ENCODE peak calls at places on chromosomes 11 and 22, in four cellular contexts. One of them, this sample, is unnamed.

GRCh38 chr11:8719260-8720190 is 36.9 kb downstream of the RPL27A start:
- DNase-seq in thoracic aorta: peak
- DNase-seq in pancreas: no peak
- DNase-seq in gastrocnemius medialis: peak
- DNase-seq in this sample: no peak

GRCh38 chr11:75577198-75577597 is 15.1 kb downstream of the SERPINH1 start:
- DNase-seq in thoracic aorta: no peak
- DNase-seq in pancreas: no peak
- DNase-seq in gastrocnemius medialis: no peak
- DNase-seq in this sample: no peak

GRCh38 chr11:130451261-130452019 is 3.0 kb downstream of the ADAMTS15 start:
- DNase-seq in thoracic aorta: no peak
- DNase-seq in pancreas: no peak
- DNase-seq in gastrocnemius medialis: peak
- DNase-seq in this sample: no peak

GRCh38 chr22:21856868-21857267 is 10.6 kb downstream of the MAPK1 start:
- DNase-seq in thoracic aorta: no peak
- DNase-seq in pancreas: no peak
- DNase-seq in gastrocnemius medialis: no peak
- DNase-seq in this sample: no peak

GRCh38 chr22:19759459-19759993 is 1.1 kb upstream of the TBX1 start:
- DNase-seq in thoracic aorta: no peak
- DNase-seq in pancreas: no peak
- DNase-seq in gastrocnemius medialis: no peak
- DNase-seq in this sample: no peak

GRCh38 chr11:62054484-62055121 is 69.2 kb upstream of the INCENP start:
- DNase-seq in thoracic aorta: no peak
- DNase-seq in pancreas: no peak
- DNase-seq in gastrocnemius medialis: peak
- DNase-seq in this sample: peak

GRCh38 chr11:61357233-61357893 is 4.3 kb downstream of the CYB561A3 start:
- DNase-seq in thoracic aorta: no peak
- DNase-seq in pancreas: no peak
- DNase-seq in gastrocnemius medialis: no peak
- DNase-seq in this sample: peak

GRCh38 chr11:66322732-66323427 is 6.0 kb upstream of the CD248 start:
- DNase-seq in thoracic aorta: no peak
- DNase-seq in pancreas: no peak
- DNase-seq in gastrocnemius medialis: peak
- DNase-seq in this sample: no peak

GRCh38 chr11:75938543-75938942 is 123.5 kb downstream of the UVRAG start:
- DNase-seq in thoracic aorta: no peak
- DNase-seq in pancreas: no peak
- DNase-seq in gastrocnemius medialis: no peak
- DNase-seq in this sample: no peak

GRCh38 chr22:28873183-28873964 is 10.0 kb upstream of the ZNRF3 start:
- DNase-seq in thoracic aorta: no peak
- DNase-seq in pancreas: no peak
- DNase-seq in gastrocnemius medialis: no peak
- DNase-seq in this sample: no peak

GRCh38 chr11:130848361-130849214 is 67.7 kb downstream of the SNX19 start:
- DNase-seq in thoracic aorta: no peak
- DNase-seq in pancreas: no peak
- DNase-seq in gastrocnemius medialis: no peak
- DNase-seq in this sample: no peak

GRCh38 chr11:71109186-71109585 is 143.2 kb downstream of the SHANK2 start:
- DNase-seq in thoracic aorta: no peak
- DNase-seq in pancreas: no peak
- DNase-seq in gastrocnemius medialis: no peak
- DNase-seq in this sample: no peak

GRCh38 chr22:19663286-19663815 is 51.0 kb upstream of the SEPTIN5 start:
- DNase-seq in thoracic aorta: no peak
- DNase-seq in pancreas: peak
- DNase-seq in gastrocnemius medialis: no peak
- DNase-seq in this sample: no peak

GRCh38 chr11:115869780-115870431 is 365.7 kb upstream of the CADM1 start:
- DNase-seq in thoracic aorta: no peak
- DNase-seq in pancreas: no peak
- DNase-seq in gastrocnemius medialis: no peak
- DNase-seq in this sample: no peak
- TF ChIP-seq CTCF in thoracic aorta: no peak
- TF ChIP-seq CTCF in pancreas: no peak
- TF ChIP-seq CTCF in gastrocnemius medialis: no peak
- TF ChIP-seq CTCF in this sample: peak

DNA sequence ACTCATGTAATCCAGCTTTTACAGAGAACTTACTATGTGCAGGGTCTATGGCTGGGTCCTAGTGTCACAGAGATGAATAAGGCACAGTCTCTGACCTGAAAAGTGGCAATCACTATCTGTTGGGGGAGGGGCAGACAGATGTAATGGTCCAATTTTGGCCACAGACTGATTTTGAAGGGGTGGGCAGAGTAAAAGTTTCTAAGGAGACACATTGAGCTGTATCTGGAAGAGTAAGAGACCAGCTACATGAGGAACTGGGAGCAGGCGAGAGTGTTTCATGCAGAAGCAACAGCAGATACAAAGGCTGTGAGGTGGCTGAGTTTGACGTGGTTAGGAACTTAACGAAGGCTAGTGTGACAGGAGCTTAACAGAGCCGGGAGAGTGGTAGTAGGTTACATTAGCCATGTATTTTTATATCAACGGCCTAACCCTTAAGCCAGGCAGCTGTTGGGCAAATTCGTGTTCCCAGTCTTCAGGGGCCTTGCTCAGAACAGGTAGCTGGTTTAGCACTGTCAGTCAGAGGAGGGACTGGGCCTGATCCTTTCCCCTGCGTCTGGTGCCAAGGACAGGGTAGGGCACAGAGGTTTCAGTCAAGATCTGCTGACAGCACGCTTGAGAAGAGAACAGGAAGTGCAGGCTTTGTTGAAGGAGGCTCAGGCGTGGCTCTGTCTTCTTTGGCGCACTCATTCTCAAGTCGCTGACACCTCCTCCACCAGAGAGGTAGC is 1.4 kb upstream of the STIM1 start:
- DNase-seq in thoracic aorta: no peak
- DNase-seq in pancreas: peak
- DNase-seq in gastrocnemius medialis: peak
- DNase-seq in this sample: peak
- H3K4me3 ChIP-seq in thoracic aorta: peak
- H3K4me3 ChIP-seq in pancreas: no peak
- H3K4me3 ChIP-seq in gastrocnemius medialis: peak
- H3K4me3 ChIP-seq in this sample: peak

GRCh38 chr11:79610678-79611077 is 169.8 kb upstream of the TENM4 start:
- DNase-seq in thoracic aorta: no peak
- DNase-seq in pancreas: no peak
- DNase-seq in gastrocnemius medialis: no peak
- DNase-seq in this sample: no peak
- TF ChIP-seq CTCF in thoracic aorta: no peak
- TF ChIP-seq CTCF in pancreas: no peak
- TF ChIP-seq CTCF in gastrocnemius medialis: no peak
- TF ChIP-seq CTCF in this sample: no peak

GRCh38 chr11:92440701-92441338 is 216.2 kb downstream of the FAT3 start:
- DNase-seq in thoracic aorta: no peak
- DNase-seq in pancreas: no peak
- DNase-seq in gastrocnemius medialis: no peak
- DNase-seq in this sample: no peak
- H3K4me3 ChIP-seq in thoracic aorta: no peak
- H3K4me3 ChIP-seq in pancreas: no peak
- H3K4me3 ChIP-seq in gastrocnemius medialis: no peak
- H3K4me3 ChIP-seq in this sample: no peak

GRCh38 chr22:39622881-39623367 is 52.4 kb downstream of the CACNA1I start:
- DNase-seq in thoracic aorta: no peak
- DNase-seq in pancreas: peak
- DNase-seq in gastrocnemius medialis: peak
- DNase-seq in this sample: peak
- TF ChIP-seq CTCF in thoracic aorta: peak
- TF ChIP-seq CTCF in pancreas: peak
- TF ChIP-seq CTCF in gastrocnemius medialis: peak
- TF ChIP-seq CTCF in this sample: peak

DNA sequence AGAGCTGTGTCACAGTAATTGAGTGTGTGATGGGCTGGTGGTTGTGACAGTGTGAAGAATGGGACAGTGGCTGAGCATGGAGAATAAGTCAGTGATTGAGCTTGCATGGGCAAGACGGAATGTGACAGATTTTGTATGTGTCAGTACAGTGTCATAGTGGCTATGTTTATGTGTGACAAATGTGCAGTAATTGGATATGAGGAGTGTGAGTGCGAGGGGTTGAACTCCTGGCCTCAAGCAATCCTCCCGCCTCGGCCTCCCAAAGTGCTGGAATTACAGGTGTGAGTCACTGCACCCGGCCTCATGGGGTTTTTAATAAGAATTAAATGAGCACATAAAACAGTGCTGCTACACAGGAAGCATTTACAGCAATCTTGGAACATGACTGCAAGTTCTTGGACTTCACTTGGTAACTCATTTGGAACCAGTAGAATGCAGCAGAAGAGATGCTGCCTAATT is 619 bp upstream of the RRAS2 start:
- DNase-seq in thoracic aorta: no peak
- DNase-seq in pancreas: no peak
- DNase-seq in gastrocnemius medialis: no peak
- DNase-seq in this sample: no peak
- H3K4me3 ChIP-seq in thoracic aorta: peak
- H3K4me3 ChIP-seq in pancreas: no peak
- H3K4me3 ChIP-seq in gastrocnemius medialis: peak
- H3K4me3 ChIP-seq in this sample: peak

GRCh38 chr11:135033545-135033944 is 621.5 kb upstream of the B3GAT1 start:
- DNase-seq in thoracic aorta: no peak
- DNase-seq in pancreas: no peak
- DNase-seq in gastrocnemius medialis: no peak
- DNase-seq in this sample: no peak
- TF ChIP-seq CTCF in thoracic aorta: no peak
- TF ChIP-seq CTCF in pancreas: no peak
- TF ChIP-seq CTCF in gastrocnemius medialis: no peak
- TF ChIP-seq CTCF in this sample: no peak

GRCh38 chr11:117443269-117444186 is 115.9 kb downstream of the CEP164 start:
- DNase-seq in thoracic aorta: no peak
- DNase-seq in pancreas: peak
- DNase-seq in gastrocnemius medialis: no peak
- DNase-seq in this sample: peak

GRCh38 chr11:117442869-117443239 is 115.2 kb downstream of the CEP164 start:
- DNase-seq in thoracic aorta: no peak
- DNase-seq in pancreas: no peak
- DNase-seq in gastrocnemius medialis: no peak
- DNase-seq in this sample: no peak

GRCh38 chr11:117442049-117442868 is 114.6 kb downstream of the CEP164 start:
- DNase-seq in thoracic aorta: no peak
- DNase-seq in pancreas: no peak
- DNase-seq in gastrocnemius medialis: no peak
- DNase-seq in this sample: no peak

GRCh38 chr11:117445097-117445658 is 117.5 kb downstream of the CEP164 start:
- DNase-seq in thoracic aorta: no peak
- DNase-seq in pancreas: no peak
- DNase-seq in gastrocnemius medialis: no peak
- DNase-seq in this sample: no peak

GRCh38 chr11:117444256-117445096 is 116.8 kb downstream of the CEP164 start:
- DNase-seq in thoracic aorta: no peak
- DNase-seq in pancreas: no peak
- DNase-seq in gastrocnemius medialis: no peak
- DNase-seq in this sample: no peak
- H3K4me3 ChIP-seq in thoracic aorta: no peak
- H3K4me3 ChIP-seq in pancreas: no peak
- H3K4me3 ChIP-seq in gastrocnemius medialis: no peak
- H3K4me3 ChIP-seq in this sample: no peak

GRCh38 chr11:1576825-1577224 is 4.8 kb upstream of the DUSP8 start:
- DNase-seq in thoracic aorta: no peak
- DNase-seq in pancreas: no peak
- DNase-seq in gastrocnemius medialis: no peak
- DNase-seq in this sample: no peak

GRCh38 chr11:1572200-1573076 is at the start of gene DUSP8:
- DNase-seq in thoracic aorta: peak
- DNase-seq in pancreas: peak
- DNase-seq in gastrocnemius medialis: peak
- DNase-seq in this sample: peak

GRCh38 chr11:1573847-1574255 is 1.8 kb upstream of the DUSP8 start:
- DNase-seq in thoracic aorta: no peak
- DNase-seq in pancreas: peak
- DNase-seq in gastrocnemius medialis: peak
- DNase-seq in this sample: peak

GRCh38 chr11:1573077-1573846 is 1.2 kb upstream of the DUSP8 start:
- DNase-seq in thoracic aorta: no peak
- DNase-seq in pancreas: peak
- DNase-seq in gastrocnemius medialis: no peak
- DNase-seq in this sample: peak

GRCh38 chr11:1574256-1575242 is 2.5 kb upstream of the DUSP8 start:
- DNase-seq in thoracic aorta: no peak
- DNase-seq in pancreas: no peak
- DNase-seq in gastrocnemius medialis: peak
- DNase-seq in this sample: peak
- TF ChIP-seq CTCF in thoracic aorta: peak
- TF ChIP-seq CTCF in pancreas: peak
- TF ChIP-seq CTCF in gastrocnemius medialis: peak
- TF ChIP-seq CTCF in this sample: peak

GRCh38 chr11:10325398-10326079 is 20.7 kb downstream of the ADM start:
- DNase-seq in thoracic aorta: no peak
- DNase-seq in pancreas: no peak
- DNase-seq in gastrocnemius medialis: no peak
- DNase-seq in this sample: no peak

GRCh38 chr11:10323793-10324170 is 18.9 kb downstream of the ADM start:
- DNase-seq in thoracic aorta: no peak
- DNase-seq in pancreas: no peak
- DNase-seq in gastrocnemius medialis: no peak
- DNase-seq in this sample: no peak

GRCh38 chr11:10324474-10324873 is 19.6 kb downstream of the ADM start:
- DNase-seq in thoracic aorta: no peak
- DNase-seq in pancreas: no peak
- DNase-seq in gastrocnemius medialis: no peak
- DNase-seq in this sample: no peak

GRCh38 chr11:10322401-10322800 is 17.5 kb downstream of the ADM start:
- DNase-seq in thoracic aorta: no peak
- DNase-seq in pancreas: no peak
- DNase-seq in gastrocnemius medialis: no peak
- DNase-seq in this sample: no peak

GRCh38 chr11:10322830-10323792 is 18.2 kb downstream of the ADM start:
- DNase-seq in thoracic aorta: no peak
- DNase-seq in pancreas: peak
- DNase-seq in gastrocnemius medialis: peak
- DNase-seq in this sample: no peak
- H3K4me3 ChIP-seq in thoracic aorta: peak
- H3K4me3 ChIP-seq in pancreas: no peak
- H3K4me3 ChIP-seq in gastrocnemius medialis: no peak
- H3K4me3 ChIP-seq in this sample: no peak